ENCODE peak calls at places on chromosomes 5 and 9, in seven cellular contexts. One of them, this sample, is unnamed.

GRCh38 chr9:34501889-34502425 is 20.8 kb downstream of the ENHO start:
- DNase-seq in T-helper 17 cell: no peak
- DNase-seq in NCI-H1436: no peak
- DNase-seq in naive thymus-derived CD8-positive, alpha-beta T cell: no peak
- DNase-seq in HS-5: no peak
- DNase-seq in NCI-H1092: peak
- DNase-seq in NCI-H748 treated with DMSO at 0.1 percent for 48 hours: no peak
- DNase-seq in this sample: peak

GRCh38 chr5:124627815-124628214 is 118.6 kb downstream of the ZNF608 start:
- DNase-seq in NCI-H748 treated with DMSO at 0.1 percent for 48 hours: no peak
- DNase-seq in T-helper 17 cell: no peak
- DNase-seq in NCI-H1436: no peak
- DNase-seq in NCI-H1092: no peak
- DNase-seq in HS-5: no peak
- DNase-seq in naive thymus-derived CD8-positive, alpha-beta T cell: no peak
- DNase-seq in this sample: no peak

GRCh38 chr9:90642570-90643539 is at the start of gene DIRAS2:
- DNase-seq in NCI-H748 treated with DMSO at 0.1 percent for 48 hours: peak
- DNase-seq in NCI-H1436: peak
- DNase-seq in NCI-H1092: peak
- DNase-seq in T-helper 17 cell: no peak
- DNase-seq in HS-5: peak
- DNase-seq in naive thymus-derived CD8-positive, alpha-beta T cell: no peak
- DNase-seq in this sample: peak

GRCh38 chr5:180839227-180839626 is 21.8 kb downstream of the ZFP62 start:
- DNase-seq in NCI-H1436: no peak
- DNase-seq in T-helper 17 cell: no peak
- DNase-seq in naive thymus-derived CD8-positive, alpha-beta T cell: no peak
- DNase-seq in NCI-H748 treated with DMSO at 0.1 percent for 48 hours: no peak
- DNase-seq in NCI-H1092: no peak
- DNase-seq in HS-5: no peak
- DNase-seq in this sample: no peak

GRCh38 chr5:110377411-110378392 is 348.8 kb downstream of the TMEM232 start:
- DNase-seq in NCI-H748 treated with DMSO at 0.1 percent for 48 hours: no peak
- DNase-seq in HS-5: peak
- DNase-seq in NCI-H1092: no peak
- DNase-seq in naive thymus-derived CD8-positive, alpha-beta T cell: no peak
- DNase-seq in NCI-H1436: no peak
- DNase-seq in T-helper 17 cell: no peak
- DNase-seq in this sample: peak

GRCh38 chr5:35852084-35852734 is 4.5 kb upstream of the IL7R start:
- DNase-seq in naive thymus-derived CD8-positive, alpha-beta T cell: peak
- DNase-seq in T-helper 17 cell: no peak
- DNase-seq in NCI-H1436: no peak
- DNase-seq in NCI-H748 treated with DMSO at 0.1 percent for 48 hours: no peak
- DNase-seq in HS-5: no peak
- DNase-seq in NCI-H1092: no peak
- DNase-seq in this sample: peak

GRCh38 chr5:68547621-68548020 is 332.1 kb downstream of the PIK3R1 start:
- DNase-seq in HS-5: no peak
- DNase-seq in NCI-H1436: no peak
- DNase-seq in NCI-H748 treated with DMSO at 0.1 percent for 48 hours: no peak
- DNase-seq in naive thymus-derived CD8-positive, alpha-beta T cell: no peak
- DNase-seq in NCI-H1092: no peak
- DNase-seq in T-helper 17 cell: no peak
- DNase-seq in this sample: peak

GRCh38 chr5:89110916-89111646 is 228.1 kb upstream of the MEF2C start:
- DNase-seq in NCI-H1092: no peak
- DNase-seq in NCI-H1436: no peak
- DNase-seq in HS-5: no peak
- DNase-seq in NCI-H748 treated with DMSO at 0.1 percent for 48 hours: no peak
- DNase-seq in T-helper 17 cell: no peak
- DNase-seq in naive thymus-derived CD8-positive, alpha-beta T cell: no peak
- DNase-seq in this sample: peak

GRCh38 chr5:158642852-158643251 is 456.9 kb downstream of the EBF1 start:
- DNase-seq in NCI-H1436: no peak
- DNase-seq in NCI-H748 treated with DMSO at 0.1 percent for 48 hours: no peak
- DNase-seq in T-helper 17 cell: no peak
- DNase-seq in naive thymus-derived CD8-positive, alpha-beta T cell: no peak
- DNase-seq in NCI-H1092: peak
- DNase-seq in HS-5: no peak
- DNase-seq in this sample: no peak

GRCh38 chr9:6551126-6551525 is 94.4 kb downstream of the GLDC start:
- DNase-seq in naive thymus-derived CD8-positive, alpha-beta T cell: no peak
- DNase-seq in NCI-H1092: no peak
- DNase-seq in HS-5: no peak
- DNase-seq in T-helper 17 cell: no peak
- DNase-seq in NCI-H1436: no peak
- DNase-seq in NCI-H748 treated with DMSO at 0.1 percent for 48 hours: peak
- DNase-seq in this sample: peak

GRCh38 chr9:71726723-71727122 is 41.6 kb downstream of the CEMIP2 start:
- DNase-seq in NCI-H1436: no peak
- DNase-seq in NCI-H748 treated with DMSO at 0.1 percent for 48 hours: peak
- DNase-seq in naive thymus-derived CD8-positive, alpha-beta T cell: no peak
- DNase-seq in NCI-H1092: no peak
- DNase-seq in T-helper 17 cell: no peak
- DNase-seq in HS-5: no peak
- DNase-seq in this sample: no peak

GRCh38 chr9:76704601-76705204 is 59.5 kb upstream of the PCA3 start:
- DNase-seq in NCI-H748 treated with DMSO at 0.1 percent for 48 hours: peak
- DNase-seq in NCI-H1436: peak
- DNase-seq in T-helper 17 cell: no peak
- DNase-seq in naive thymus-derived CD8-positive, alpha-beta T cell: no peak
- DNase-seq in NCI-H1092: peak
- DNase-seq in HS-5: peak
- DNase-seq in this sample: peak

GRCh38 chr9:127626752-127627493 is 14.8 kb downstream of the STXBP1 start:
- DNase-seq in NCI-H1436: peak
- DNase-seq in T-helper 17 cell: no peak
- DNase-seq in naive thymus-derived CD8-positive, alpha-beta T cell: no peak
- DNase-seq in NCI-H748 treated with DMSO at 0.1 percent for 48 hours: no peak
- DNase-seq in NCI-H1092: peak
- DNase-seq in HS-5: no peak
- DNase-seq in this sample: no peak

GRCh38 chr9:1979815-1980367 is 35.3 kb upstream of the SMARCA2 start:
- DNase-seq in T-helper 17 cell: no peak
- DNase-seq in HS-5: peak
- DNase-seq in NCI-H1436: no peak
- DNase-seq in naive thymus-derived CD8-positive, alpha-beta T cell: no peak
- DNase-seq in NCI-H1092: no peak
- DNase-seq in NCI-H748 treated with DMSO at 0.1 percent for 48 hours: no peak
- DNase-seq in this sample: peak

GRCh38 chr5:41403846-41404245 is 106.6 kb downstream of the PLCXD3 start:
- DNase-seq in naive thymus-derived CD8-positive, alpha-beta T cell: no peak
- DNase-seq in NCI-H1092: no peak
- DNase-seq in NCI-H1436: no peak
- DNase-seq in HS-5: no peak
- DNase-seq in T-helper 17 cell: no peak
- DNase-seq in NCI-H748 treated with DMSO at 0.1 percent for 48 hours: no peak
- DNase-seq in this sample: no peak

GRCh38 chr5:164090358-164090757 is 584.9 kb downstream of the MAT2B start:
- DNase-seq in naive thymus-derived CD8-positive, alpha-beta T cell: no peak
- DNase-seq in NCI-H748 treated with DMSO at 0.1 percent for 48 hours: peak
- DNase-seq in T-helper 17 cell: no peak
- DNase-seq in HS-5: no peak
- DNase-seq in NCI-H1092: no peak
- DNase-seq in NCI-H1436: no peak
- DNase-seq in this sample: no peak

GRCh38 chr9:71368157-71368556 is 246.7 kb upstream of the TRPM3 start:
- DNase-seq in naive thymus-derived CD8-positive, alpha-beta T cell: no peak
- DNase-seq in NCI-H1092: no peak
- DNase-seq in T-helper 17 cell: no peak
- DNase-seq in HS-5: no peak
- DNase-seq in NCI-H1436: no peak
- DNase-seq in NCI-H748 treated with DMSO at 0.1 percent for 48 hours: no peak
- DNase-seq in this sample: no peak

GRCh38 chr9:2477755-2478154 is 143.8 kb upstream of the VLDLR start:
- DNase-seq in naive thymus-derived CD8-positive, alpha-beta T cell: no peak
- DNase-seq in HS-5: no peak
- DNase-seq in NCI-H1436: no peak
- DNase-seq in NCI-H1092: no peak
- DNase-seq in NCI-H748 treated with DMSO at 0.1 percent for 48 hours: no peak
- DNase-seq in T-helper 17 cell: no peak
- DNase-seq in this sample: peak

GRCh38 chr5:124865603-124866354 is 119.3 kb upstream of the ZNF608 start:
- DNase-seq in naive thymus-derived CD8-positive, alpha-beta T cell: no peak
- DNase-seq in NCI-H748 treated with DMSO at 0.1 percent for 48 hours: no peak
- DNase-seq in NCI-H1436: no peak
- DNase-seq in T-helper 17 cell: no peak
- DNase-seq in HS-5: no peak
- DNase-seq in NCI-H1092: no peak
- DNase-seq in this sample: no peak

GRCh38 chr5:133967124-133967523 is 1.3 kb downstream of the C5orf15 start:
- DNase-seq in NCI-H748 treated with DMSO at 0.1 percent for 48 hours: no peak
- DNase-seq in NCI-H1092: no peak
- DNase-seq in T-helper 17 cell: no peak
- DNase-seq in NCI-H1436: no peak
- DNase-seq in HS-5: no peak
- DNase-seq in naive thymus-derived CD8-positive, alpha-beta T cell: no peak
- DNase-seq in this sample: peak

GRCh38 chr5:56523779-56524178 is 290.6 kb upstream of the ANKRD55 start:
- DNase-seq in T-helper 17 cell: no peak
- DNase-seq in NCI-H1436: no peak
- DNase-seq in naive thymus-derived CD8-positive, alpha-beta T cell: no peak
- DNase-seq in HS-5: no peak
- DNase-seq in NCI-H748 treated with DMSO at 0.1 percent for 48 hours: no peak
- DNase-seq in NCI-H1092: no peak
- DNase-seq in this sample: peak

GRCh38 chr5:120531215-120531614 is 67.1 kb downstream of the PRR16 start:
- DNase-seq in T-helper 17 cell: no peak
- DNase-seq in NCI-H1436: no peak
- DNase-seq in NCI-H748 treated with DMSO at 0.1 percent for 48 hours: no peak
- DNase-seq in naive thymus-derived CD8-positive, alpha-beta T cell: no peak
- DNase-seq in NCI-H1092: no peak
- DNase-seq in HS-5: no peak
- DNase-seq in this sample: no peak

GRCh38 chr5:108818613-108819272 is 71.0 kb downstream of the FER start:
- DNase-seq in NCI-H1092: no peak
- DNase-seq in HS-5: peak
- DNase-seq in NCI-H748 treated with DMSO at 0.1 percent for 48 hours: no peak
- DNase-seq in NCI-H1436: no peak
- DNase-seq in naive thymus-derived CD8-positive, alpha-beta T cell: no peak
- DNase-seq in T-helper 17 cell: no peak
- DNase-seq in this sample: peak

GRCh38 chr5:52668544-52669185 is 119.1 kb upstream of the ITGA1 start:
- DNase-seq in naive thymus-derived CD8-positive, alpha-beta T cell: no peak
- DNase-seq in HS-5: no peak
- DNase-seq in NCI-H1436: no peak
- DNase-seq in NCI-H1092: no peak
- DNase-seq in NCI-H748 treated with DMSO at 0.1 percent for 48 hours: no peak
- DNase-seq in T-helper 17 cell: no peak
- DNase-seq in this sample: peak

GRCh38 chr9:2066312-2067273 is 51.4 kb downstream of the SMARCA2 start:
- DNase-seq in naive thymus-derived CD8-positive, alpha-beta T cell: no peak
- DNase-seq in T-helper 17 cell: no peak
- DNase-seq in NCI-H1436: no peak
- DNase-seq in NCI-H1092: no peak
- DNase-seq in NCI-H748 treated with DMSO at 0.1 percent for 48 hours: no peak
- DNase-seq in HS-5: no peak
- DNase-seq in this sample: peak

GRCh38 chr9:136947955-136948510 is 3.0 kb downstream of the C8G start:
- DNase-seq in NCI-H748 treated with DMSO at 0.1 percent for 48 hours: no peak
- DNase-seq in HS-5: peak
- DNase-seq in T-helper 17 cell: no peak
- DNase-seq in NCI-H1436: no peak
- DNase-seq in naive thymus-derived CD8-positive, alpha-beta T cell: no peak
- DNase-seq in NCI-H1092: no peak
- DNase-seq in this sample: peak

GRCh38 chr9:3909966-3910650 is 384.3 kb upstream of the RFX3 start:
- DNase-seq in T-helper 17 cell: no peak
- DNase-seq in NCI-H1092: no peak
- DNase-seq in HS-5: no peak
- DNase-seq in naive thymus-derived CD8-positive, alpha-beta T cell: no peak
- DNase-seq in NCI-H748 treated with DMSO at 0.1 percent for 48 hours: no peak
- DNase-seq in NCI-H1436: no peak
- DNase-seq in this sample: peak

GRCh38 chr9:127966416-127967150 is 14.2 kb downstream of the EEIG1 start:
- DNase-seq in HS-5: no peak
- DNase-seq in T-helper 17 cell: no peak
- DNase-seq in naive thymus-derived CD8-positive, alpha-beta T cell: no peak
- DNase-seq in NCI-H1436: no peak
- DNase-seq in NCI-H1092: peak
- DNase-seq in NCI-H748 treated with DMSO at 0.1 percent for 48 hours: no peak
- DNase-seq in this sample: no peak

GRCh38 chr5:15598294-15598902 is 98.4 kb downstream of the FBXL7 start:
- DNase-seq in NCI-H1436: no peak
- DNase-seq in naive thymus-derived CD8-positive, alpha-beta T cell: no peak
- DNase-seq in NCI-H748 treated with DMSO at 0.1 percent for 48 hours: peak
- DNase-seq in NCI-H1092: no peak
- DNase-seq in HS-5: no peak
- DNase-seq in T-helper 17 cell: no peak
- DNase-seq in this sample: peak

GRCh38 chr9:71767421-71768321 is 642 bp downstream of the CEMIP2 start:
- DNase-seq in T-helper 17 cell: no peak
- DNase-seq in NCI-H1436: no peak
- DNase-seq in NCI-H748 treated with DMSO at 0.1 percent for 48 hours: no peak
- DNase-seq in naive thymus-derived CD8-positive, alpha-beta T cell: no peak
- DNase-seq in NCI-H1092: no peak
- DNase-seq in HS-5: no peak
- DNase-seq in this sample: peak

GRCh38 chr5:74631088-74631960 is 9.2 kb downstream of the ENC1 start:
- DNase-seq in NCI-H1436: no peak
- DNase-seq in NCI-H748 treated with DMSO at 0.1 percent for 48 hours: no peak
- DNase-seq in T-helper 17 cell: no peak
- DNase-seq in naive thymus-derived CD8-positive, alpha-beta T cell: no peak
- DNase-seq in HS-5: no peak
- DNase-seq in NCI-H1092: no peak
- DNase-seq in this sample: peak

GRCh38 chr9:130045657-130046450 is 2.9 kb upstream of the FNBP1 start:
- DNase-seq in naive thymus-derived CD8-positive, alpha-beta T cell: no peak
- DNase-seq in T-helper 17 cell: no peak
- DNase-seq in NCI-H748 treated with DMSO at 0.1 percent for 48 hours: no peak
- DNase-seq in HS-5: no peak
- DNase-seq in NCI-H1092: no peak
- DNase-seq in NCI-H1436: no peak
- DNase-seq in this sample: no peak

GRCh38 chr9:35605336-35606137 is 475 bp downstream of the TESK1 start:
- DNase-seq in NCI-H1436: no peak
- DNase-seq in NCI-H748 treated with DMSO at 0.1 percent for 48 hours: peak
- DNase-seq in HS-5: no peak
- DNase-seq in naive thymus-derived CD8-positive, alpha-beta T cell: peak
- DNase-seq in NCI-H1092: no peak
- DNase-seq in T-helper 17 cell: no peak
- DNase-seq in this sample: no peak

GRCh38 chr9:14347408-14348224 is 33.7 kb upstream of the NFIB start:
- DNase-seq in NCI-H1092: peak
- DNase-seq in HS-5: no peak
- DNase-seq in naive thymus-derived CD8-positive, alpha-beta T cell: no peak
- DNase-seq in NCI-H1436: no peak
- DNase-seq in T-helper 17 cell: no peak
- DNase-seq in NCI-H748 treated with DMSO at 0.1 percent for 48 hours: no peak
- DNase-seq in this sample: peak

GRCh38 chr5:129743541-129744187 is 4.2 kb upstream of the MINAR2 start:
- DNase-seq in naive thymus-derived CD8-positive, alpha-beta T cell: no peak
- DNase-seq in T-helper 17 cell: no peak
- DNase-seq in NCI-H1092: no peak
- DNase-seq in HS-5: no peak
- DNase-seq in NCI-H1436: no peak
- DNase-seq in NCI-H748 treated with DMSO at 0.1 percent for 48 hours: no peak
- DNase-seq in this sample: no peak

GRCh38 chr5:132437604-132438275 is 52.8 kb downstream of the IRF1 start:
- DNase-seq in NCI-H748 treated with DMSO at 0.1 percent for 48 hours: no peak
- DNase-seq in T-helper 17 cell: peak
- DNase-seq in HS-5: no peak
- DNase-seq in naive thymus-derived CD8-positive, alpha-beta T cell: peak
- DNase-seq in NCI-H1436: no peak
- DNase-seq in NCI-H1092: no peak
- DNase-seq in this sample: peak

GRCh38 chr5:56900858-56901578 is 8.4 kb upstream of the SETD9 start:
- DNase-seq in NCI-H748 treated with DMSO at 0.1 percent for 48 hours: peak
- DNase-seq in NCI-H1092: peak
- DNase-seq in T-helper 17 cell: no peak
- DNase-seq in NCI-H1436: peak
- DNase-seq in HS-5: peak
- DNase-seq in naive thymus-derived CD8-positive, alpha-beta T cell: peak
- DNase-seq in this sample: peak

GRCh38 chr5:124285733-124286132 is 460.7 kb downstream of the ZNF608 start:
- DNase-seq in NCI-H748 treated with DMSO at 0.1 percent for 48 hours: no peak
- DNase-seq in naive thymus-derived CD8-positive, alpha-beta T cell: no peak
- DNase-seq in HS-5: no peak
- DNase-seq in NCI-H1436: no peak
- DNase-seq in NCI-H1092: no peak
- DNase-seq in T-helper 17 cell: no peak
- DNase-seq in this sample: no peak

This sample was measured in M059J.